ENCODE peak calls at places on chromosomes 16 and 17, in ten cellular contexts. J is pancreas, V is AG10803, W is fibroblast of lung, K is mucosa of descending colon, D is AG09309, Q is fibroblast of mammary gland, F is mesothelial cell of epicardium, L is AG09319, A is progenitor cell of endocrine pancreas. M is an unnamed sample.

GRCh38 chr17:50902768-50903353 is 36.7 kb upstream of the TOB1 start:
- DNase-seq in V (no peak), K (no peak), L (no peak), F (no peak), J (no peak), W (no peak), A (no peak), D (no peak), Q (no peak), M (no peak)

GRCh38 chr16:89118361-89119061 is 24.9 kb downstream of the ACSF3 start:
- DNase-seq in W (no peak), J (peak; percentile 65), V (no peak), K (peak; percentile 44), D (no peak), Q (no peak), F (no peak), L (no peak), A (no peak), M (no peak)

GRCh38 chr17:40293363-40293762 is 5.7 kb downstream of the CDC6 start:
- DNase-seq in K (no peak), Q (peak; percentile 57), D (no peak), A (no peak), F (no peak), V (peak; percentile 42), L (no peak), J (no peak), W (peak; percentile 45), M (no peak)

GRCh38 chr16:15903960-15904359 is 15.6 kb upstream of the CEP20 start:
- DNase-seq in D (no peak), K (no peak), J (no peak), Q (no peak), L (no peak), V (no peak), F (no peak), A (no peak), W (no peak), M (no peak)

GRCh38 chr17:82416771-82417170 is 1.4 kb upstream of the HEXD start:
- DNase-seq in A (no peak), W (no peak), D (no peak), Q (no peak), K (no peak), L (no peak), V (no peak), F (no peak), J (no peak), M (no peak)

GRCh38 chr17:40616592-40616991 is 31.0 kb downstream of the SMARCE1 start:
- DNase-seq in K (no peak), A (no peak), L (no peak), Q (no peak), J (no peak), W (no peak), F (no peak), V (no peak), D (no peak), M (no peak)

GRCh38 chr16:57623251-57624043 is 5.0 kb upstream of the ADGRG1 start:
- DNase-seq in W (peak; percentile 38), D (no peak), K (peak; percentile 79), J (peak; percentile 77), V (no peak), A (no peak), L (no peak), Q (peak; percentile 54), F (no peak), M (no peak)

GRCh38 chr17:41496803-41497484 is 7.2 kb upstream of the KRT36 start:
- DNase-seq in J (peak; percentile 80), Q (peak; percentile 80), D (peak; percentile 61), K (peak; percentile 89), L (peak; percentile 54), A (peak; percentile 53), V (peak; percentile 86), W (peak; percentile 70), F (no peak), M (peak; percentile 72)

GRCh38 chr16:88287219-88287618 is 95.5 kb upstream of the ZNF469 start:
- DNase-seq in D (no peak), V (no peak), Q (peak; percentile 36), L (no peak), K (peak; percentile 12), F (no peak), W (peak; percentile 19), J (peak; percentile 9), A (no peak), M (no peak)

GRCh38 chr17:77178586-77178985 is 37.8 kb downstream of the SEC14L1 start:
- DNase-seq in W (no peak), D (no peak), Q (no peak), J (peak; percentile 75), L (no peak), F (no peak), A (no peak), K (no peak), V (no peak), M (no peak)

GRCh38 chr17:36014946-36015345 is 2.8 kb downstream of the CCL23 start:
- DNase-seq in L (no peak), K (no peak), D (no peak), A (no peak), F (no peak), Q (no peak), W (no peak), V (no peak), J (no peak), M (no peak)

GRCh38 chr17:602436-602835 is 112.2 kb downstream of the VPS53 start:
- DNase-seq in W (no peak), Q (no peak), A (no peak), F (no peak), L (peak; percentile 45), J (no peak), D (peak; percentile 63), V (peak; percentile 63), K (no peak), M (no peak)

GRCh38 chr17:80455328-80455710 is 21.1 kb downstream of the NPTX1 start:
- DNase-seq in L (no peak), V (no peak), D (no peak), J (peak; percentile 85), K (no peak), Q (no peak), A (peak; percentile 48), W (no peak), F (no peak), M (peak; percentile 60)

GRCh38 chr17:80449930-80450576 is 26.4 kb downstream of the NPTX1 start:
- DNase-seq in D (no peak), V (no peak), A (no peak), J (no peak), Q (no peak), F (no peak), L (no peak), W (peak; percentile 54), K (no peak), M (no peak)

GRCh38 chr17:49494937-49495841 is at the start of gene NGFR:
- DNase-seq in J (no peak), F (no peak), A (no peak), Q (peak; percentile 11), L (no peak), W (no peak), D (no peak), V (no peak), K (peak; percentile 61), M (peak; percentile 14)
- TF ChIP-seq CTCF in J (no peak), F (no peak), A (peak; percentile 4), Q (no peak), L (no peak), W (no peak), D (no peak), V (no peak), K (no peak), M (no peak)

GRCh38 chr16:75695708-75696107 is 5.6 kb downstream of the DUXB start:
- DNase-seq in W (peak; percentile 10), L (no peak), V (no peak), D (no peak), F (no peak), K (no peak), Q (peak; percentile 26), J (no peak), A (no peak), M (no peak)
- TF ChIP-seq CTCF in W (no peak), L (no peak), V (peak; percentile 6), D (no peak), F (peak; percentile 29), K (no peak), Q (peak; percentile 15), J (no peak), A (peak; percentile 27), M (no peak)

GRCh38 chr16:6016530-6017184 is 919.1 kb upstream of the EEF2KMT start:
- DNase-seq in L (no peak), J (no peak), A (no peak), V (no peak), D (no peak), F (no peak), Q (peak; percentile 5), K (no peak), W (no peak), M (peak; percentile 47)
- TF ChIP-seq CTCF in L (no peak), J (no peak), A (peak; percentile 74), V (no peak), D (no peak), F (peak; percentile 44), Q (peak; percentile 4), K (no peak), W (no peak), M (peak; percentile 74)

GRCh38 chr17:53630638-53631037 is 192.1 kb upstream of the KIF2B start:
- DNase-seq in F (no peak), W (no peak), D (no peak), K (no peak), A (no peak), Q (no peak), L (no peak), V (no peak), J (no peak), M (no peak)
- TF ChIP-seq CTCF in F (no peak), W (no peak), D (no peak), K (no peak), A (no peak), Q (no peak), L (no peak), V (no peak), J (no peak), M (no peak)

M was measured in endothelial cell.